ENCODE peak calls at places on chromosomes 5 and 9, in eight cellular contexts. J, H, S, T, A, P, C and B are unnamed samples.

GRCh38 chr9:91978739-91979414 is 28.8 kb upstream of the ROR2 start:
- DNase-seq in J (no peak), H (peak), S (no peak), T (peak), A (peak), P (no peak), C (no peak), B (no peak)

GRCh38 chr5:43815504-43815903 is 212.5 kb downstream of the NNT start:
- DNase-seq in J (no peak), H (no peak), S (no peak), T (no peak), A (no peak), P (no peak), C (no peak), B (no peak)

GRCh38 chr5:103094737-103095136 is 25.2 kb downstream of the GIN1 start:
- DNase-seq in J (no peak), H (no peak), S (no peak), T (no peak), A (no peak), P (no peak), C (no peak), B (no peak)

GRCh38 chr9:127569819-127570401 is 42.2 kb upstream of the STXBP1 start:
- DNase-seq in J (no peak), H (peak), S (no peak), T (peak), A (no peak), P (no peak), C (no peak), B (no peak)

GRCh38 chr9:36991516-36992134 is 42.4 kb downstream of the PAX5 start:
- DNase-seq in J (no peak), H (peak), S (peak), T (no peak), A (peak), P (peak), C (no peak), B (no peak)

GRCh38 chr9:127508901-127509260 is 57.6 kb downstream of the LRSAM1 start:
- DNase-seq in J (no peak), H (no peak), S (peak), T (no peak), A (no peak), P (no peak), C (no peak), B (no peak)

GRCh38 chr9:130327070-130327780 is 61.7 kb downstream of the HMCN2 start:
- DNase-seq in J (no peak), H (no peak), S (no peak), T (no peak), A (peak), P (no peak), C (no peak), B (no peak)

GRCh38 chr5:112549127-112549526 is 130.1 kb upstream of the EPB41L4A start:
- DNase-seq in J (no peak), H (no peak), S (no peak), T (no peak), A (no peak), P (no peak), C (no peak), B (no peak)

GRCh38 chr9:7293091-7293490 is 506.5 kb downstream of the DMAC1 start:
- DNase-seq in J (no peak), H (no peak), S (no peak), T (no peak), A (no peak), P (no peak), C (no peak), B (no peak)

GRCh38 chr9:115241641-115242040 is 123.7 kb upstream of the TNC start:
- DNase-seq in J (no peak), H (no peak), S (no peak), T (no peak), A (no peak), P (no peak), C (no peak), B (no peak)

GRCh38 chr5:77518304-77518703 is 26.2 kb upstream of the WDR41 start:
- DNase-seq in J (no peak), H (peak), S (no peak), T (peak), A (no peak), P (no peak), C (peak), B (no peak)